ENCODE peak calls at places on chromosomes 7 and 10, in seven cellular contexts. Q, D, K, H, X, T and M are unnamed samples.

GRCh38 chr10:62852961-62853702 is 37.0 kb upstream of the EGR2 start:
- DNase-seq in T (no peak), Q (no peak), D (peak), H (no peak), X (no peak), K (no peak), M (no peak)

GRCh38 chr7:29299986-29300609 is 105.5 kb downstream of the CHN2 start:
- DNase-seq in Q (no peak), X (no peak), D (no peak), H (no peak), T (no peak), K (no peak), M (no peak)

GRCh38 chr10:44259090-44259874 is 125.6 kb downstream of the CXCL12 start:
- DNase-seq in H (no peak), T (no peak), X (no peak), D (no peak), Q (no peak), K (no peak), M (no peak)

GRCh38 chr7:142569851-142570250 is 179.4 kb upstream of the PRSS1 start:
- DNase-seq in T (no peak), D (no peak), H (no peak), Q (no peak), X (no peak), K (no peak), M (no peak)

GRCh38 chr10:115982076-115982475 is 290.9 kb downstream of the GFRA1 start:
- DNase-seq in X (no peak), H (no peak), D (no peak), Q (no peak), K (no peak), T (no peak), M (no peak)

GRCh38 chr7:128913856-128914565 is 3.5 kb upstream of the KCP start:
- DNase-seq in Q (no peak), H (no peak), T (no peak), X (no peak), D (no peak), K (no peak), M (no peak)

GRCh38 chr7:24854866-24855265 is 97.6 kb upstream of the GSDME start:
- DNase-seq in H (peak), K (no peak), Q (no peak), T (peak), X (no peak), D (no peak), M (no peak)

GRCh38 chr7:95595825-95596182 is 512 bp downstream of the PDK4 start:
- DNase-seq in T (no peak), Q (peak), H (no peak), K (no peak), D (no peak), X (no peak), M (no peak)

GRCh38 chr7:129835436-129836020 is 117.2 kb downstream of the UBE2H start:
- DNase-seq in H (no peak), X (no peak), T (no peak), Q (no peak), K (no peak), D (no peak), M (no peak)

GRCh38 chr10:124093076-124093773 is at the start of gene CHST15:
- DNase-seq in D (no peak), X (peak), Q (peak), H (peak), T (no peak), K (no peak), M (peak)

GRCh38 chr7:17369686-17370426 is 71.4 kb downstream of the AHR start:
- DNase-seq in H (peak), Q (no peak), D (peak), K (peak), X (no peak), T (peak), M (no peak)

GRCh38 chr10:49407552-49408137 is 11.8 kb upstream of the DRGX start:
- DNase-seq in Q (peak), D (peak), H (peak), T (peak), K (peak), X (peak), M (peak)

GRCh38 chr7:21923663-21924062 is 22.0 kb downstream of the CDCA7L start:
- DNase-seq in D (no peak), H (no peak), Q (peak), T (no peak), K (no peak), X (no peak), M (no peak)

GRCh38 chr7:154304231-154304630 is 252.0 kb downstream of the DPP6 start:
- DNase-seq in H (no peak), K (no peak), T (no peak), X (no peak), D (no peak), Q (no peak), M (no peak)

GRCh38 chr7:123131140-123131539 is 68.6 kb downstream of the SLC13A1 start:
- DNase-seq in T (no peak), K (no peak), X (no peak), H (no peak), Q (no peak), D (no peak), M (no peak)

GRCh38 chr7:55573526-55573925 is 1.2 kb upstream of the VOPP1 start:
- DNase-seq in D (no peak), T (no peak), K (no peak), H (no peak), X (no peak), Q (no peak), M (no peak)

GRCh38 chr7:57178768-57179139 is 46.5 kb upstream of the ZNF479 start:
- DNase-seq in T (no peak), X (no peak), H (no peak), K (no peak), Q (no peak), D (no peak), M (no peak)

GRCh38 chr7:531777-532176 is 12.1 kb upstream of the PDGFA start:
- DNase-seq in H (no peak), D (no peak), X (no peak), Q (no peak), K (no peak), T (no peak), M (no peak)

GRCh38 chr7:72098812-72099211 is 313.3 kb downstream of the CALN1 start:
- DNase-seq in T (no peak), H (no peak), D (no peak), Q (no peak), X (no peak), K (no peak), M (no peak)

GRCh38 chr10:31906039-31906438 is 22.6 kb downstream of the ARHGAP12 start:
- DNase-seq in K (no peak), X (no peak), D (no peak), T (no peak), Q (no peak), H (no peak), M (no peak)

GRCh38 chr10:126017961-126018560 is 121.7 kb downstream of the FANK1 start:
- DNase-seq in D (no peak), H (peak), T (no peak), K (no peak), X (no peak), Q (no peak), M (no peak)

GRCh38 chr10:6379015-6379776 is 176.5 kb downstream of the PFKFB3 start:
- DNase-seq in Q (no peak), T (no peak), X (no peak), H (no peak), K (no peak), D (no peak), M (no peak)

GRCh38 chr10:131626274-131626673 is 274.5 kb upstream of the PPP2R2D start:
- DNase-seq in K (no peak), Q (no peak), X (no peak), H (no peak), T (no peak), D (no peak), M (no peak)